ENCODE peak calls at places on chromosomes 1 and 21, in eight cellular contexts. L is stimulated activated CD8-positive, alpha-beta memory T cell treated with anti-CD3 and anti-CD28 coated beads, Interleukin-4, amount 100 ng/mL, for 4 hours; Y is A549; N is spleen; I is NCI-H510A; O is kidney epithelial cell; V is stromal cell of bone marrow; W is stimulated activated CD4-positive, alpha-beta T cell treated with anti-CD3 and anti-CD28 coated beads, Interleukin-2, amount 100 ng/mL, for 24 hours. G is an unnamed sample.

GRCh38 chr1:168470821-168471473 is 72.8 kb downstream of the XCL2 start:
- DNase-seq in V (peak), L (no peak), Y (peak), O (peak), N (no peak), I (no peak), W (no peak), G (no peak)

GRCh38 chr1:224377676-224378006 is 21.0 kb downstream of the CNIH4 start:
- DNase-seq in O (no peak), L (no peak), V (peak), Y (no peak), I (no peak), N (no peak), W (peak), G (no peak)

GRCh38 chr21:34198232-34199120 is 125.1 kb downstream of the MRPS6 start:
- DNase-seq in I (no peak), Y (no peak), N (no peak), W (peak), L (no peak), V (no peak), O (no peak), G (no peak)

GRCh38 chr1:184545601-184546000 is 158.8 kb downstream of the C1orf21 start:
- DNase-seq in V (peak), O (no peak), Y (no peak), I (no peak), W (no peak), L (no peak), N (no peak), G (no peak)

GRCh38 chr1:147504801-147505303 is 36.4 kb upstream of the BCL9 start:
- DNase-seq in W (no peak), O (no peak), V (no peak), Y (no peak), L (no peak), I (peak), N (no peak), G (no peak)

GRCh38 chr1:12067900-12068821 is 5.1 kb downstream of the TNFRSF8 start:
- DNase-seq in L (no peak), I (no peak), N (no peak), Y (no peak), V (peak), O (peak), W (peak), G (no peak)

GRCh38 chr21:36706951-36707762 is 8.2 kb downstream of the SIM2 start:
- DNase-seq in N (no peak), O (no peak), I (no peak), V (no peak), L (no peak), W (no peak), Y (no peak), G (no peak)

GRCh38 chr1:228249508-228250305 is 41.9 kb downstream of the OBSCN start:
- DNase-seq in L (no peak), O (no peak), V (no peak), I (no peak), Y (no peak), W (no peak), N (no peak), G (no peak)

GRCh38 chr21:41961282-41961701 is 7.5 kb upstream of the C2CD2 start:
- DNase-seq in N (no peak), L (no peak), Y (no peak), O (no peak), V (no peak), I (no peak), W (no peak), G (no peak)

GRCh38 chr1:180862305-180862704 is 50.4 kb upstream of the KIAA1614 start:
- DNase-seq in W (no peak), N (no peak), Y (no peak), I (no peak), O (no peak), L (no peak), V (no peak), G (no peak)

GRCh38 chr1:53754484-53755312 is 15.7 kb upstream of the GLIS1 start:
- DNase-seq in O (no peak), N (no peak), Y (peak), L (no peak), W (peak), V (peak), I (peak), G (no peak)

GRCh38 chr1:8377382-8377928 is 59.5 kb downstream of the SLC45A1 start:
- DNase-seq in V (no peak), N (no peak), L (no peak), Y (no peak), I (no peak), W (no peak), O (no peak), G (no peak)

GRCh38 chr1:172167801-172168596 is 252.5 kb upstream of the C1orf105 start:
- DNase-seq in Y (no peak), N (no peak), L (no peak), I (no peak), W (no peak), V (peak), O (no peak), G (no peak)

GRCh38 chr1:234887026-234887910 is 241.4 kb downstream of the TOMM20 start:
- DNase-seq in I (no peak), Y (no peak), V (peak), O (no peak), W (no peak), N (no peak), L (no peak), G (no peak)